ENCODE peak calls at places on chromosomes 5 and 9, in eight cellular contexts. G, A, C, T, F, D, U and H are unnamed samples.

GRCh38 chr9:127835930-127836586 is 18.4 kb downstream of the ENG start:
- DNase-seq in A (no peak), D (no peak), U (no peak), T (no peak), F (no peak), C (peak; percentile 87), G (peak; percentile 61), H (no peak)

GRCh38 chr5:66299463-66299862 is 155.4 kb downstream of the SREK1 start:
- DNase-seq in C (no peak), D (no peak), G (no peak), U (no peak), F (no peak), A (no peak), T (no peak), H (no peak)

GRCh38 chr5:127909078-127909477 is 174.5 kb upstream of the SLC12A2 start:
- DNase-seq in G (no peak), D (no peak), A (no peak), C (peak; percentile 37), U (peak; percentile 18), T (no peak), F (peak; percentile 11), H (peak; percentile 84)

GRCh38 chr9:33105504-33105903 is 29.0 kb upstream of the SMU1 start:
- DNase-seq in F (no peak), A (no peak), D (no peak), T (no peak), U (no peak), G (no peak), C (no peak), H (no peak)

GRCh38 chr9:27460225-27461023 is 63.7 kb upstream of the IFNK start:
- DNase-seq in T (no peak), A (no peak), G (no peak), C (peak; percentile 84), U (no peak), F (no peak), D (no peak), H (peak; percentile 36)

GRCh38 chr9:127444283-127444920 is 6.8 kb downstream of the RPL12 start:
- DNase-seq in F (no peak), C (no peak), U (no peak), G (no peak), T (no peak), D (no peak), A (no peak), H (no peak)

GRCh38 chr5:98602534-98603112 is 170.8 kb upstream of the RGMB start:
- DNase-seq in A (no peak), T (no peak), U (no peak), F (no peak), G (no peak), C (no peak), D (no peak), H (no peak)

GRCh38 chr9:126111556-126111955 is 215.1 kb upstream of the MVB12B start:
- DNase-seq in T (no peak), U (no peak), G (no peak), F (no peak), A (no peak), C (no peak), D (no peak), H (no peak)

GRCh38 chr9:131397100-131397790 is 3.4 kb downstream of the PRRC2B start:
- DNase-seq in C (no peak), A (no peak), T (no peak), U (no peak), D (no peak), F (no peak), G (no peak), H (no peak)

GRCh38 chr5:179258922-179259730 is 86.1 kb downstream of the ADAMTS2 start:
- DNase-seq in F (no peak), C (no peak), D (no peak), U (no peak), A (no peak), G (no peak), T (peak; percentile 6), H (no peak)

GRCh38 chr9:125931211-125931610 is 184.0 kb downstream of the PBX3 start:
- DNase-seq in U (no peak), C (no peak), F (no peak), G (no peak), A (no peak), T (no peak), D (no peak), H (no peak)

GRCh38 chr9:33719581-33720374 is 75.6 kb upstream of the PRSS3 start:
- DNase-seq in A (peak; percentile 4), C (peak; percentile 53), G (no peak), T (peak; percentile 21), U (no peak), D (no peak), F (peak; percentile 20), H (peak; percentile 30)

GRCh38 chr5:164256954-164257353 is 751.5 kb downstream of the MAT2B start:
- DNase-seq in A (no peak), T (no peak), U (no peak), F (no peak), C (no peak), D (no peak), G (no peak), H (no peak)

GRCh38 chr5:131635755-131636479 is 888 bp upstream of the RAPGEF6 start:
- DNase-seq in G (no peak), A (no peak), F (no peak), U (no peak), C (no peak), D (no peak), T (no peak), H (peak; percentile 6)

GRCh38 chr5:124156408-124157027 is 589.9 kb downstream of the ZNF608 start:
- DNase-seq in T (no peak), C (peak; percentile 4), G (no peak), A (no peak), U (no peak), D (no peak), F (no peak), H (no peak)

GRCh38 chr5:98428806-98429205 is 344.7 kb upstream of the RGMB start:
- DNase-seq in U (no peak), T (no peak), G (no peak), C (no peak), D (peak; percentile 60), F (no peak), A (no peak), H (no peak)

GRCh38 chr9:99079542-99079941 is 25.4 kb upstream of the TGFBR1 start:
- DNase-seq in A (no peak), G (no peak), F (no peak), U (no peak), D (no peak), T (no peak), C (no peak), H (no peak)

GRCh38 chr9:134962065-134962997 is 44.6 kb upstream of the FCN1 start:
- DNase-seq in F (no peak), A (no peak), U (no peak), G (no peak), D (no peak), T (no peak), C (no peak), H (no peak)

GRCh38 chr5:15105799-15106393 is 234.3 kb upstream of the ANKH start:
- DNase-seq in C (peak; percentile 69), D (peak; percentile 22), A (peak; percentile 38), G (no peak), T (no peak), U (peak; percentile 21), F (peak; percentile 52), H (peak; percentile 64)

GRCh38 chr9:132404228-132404881 is 2.3 kb downstream of the TTF1 start:
- DNase-seq in T (no peak), A (no peak), G (no peak), C (peak; percentile 49), U (no peak), F (no peak), D (no peak), H (no peak)

GRCh38 chr5:65808818-65809217 is 86.8 kb downstream of the NLN start:
- DNase-seq in A (no peak), U (no peak), C (no peak), G (no peak), F (no peak), T (no peak), D (no peak), H (peak; percentile 16)

GRCh38 chr9:133693116-133693515 is 45.0 kb downstream of the SARDH start:
- DNase-seq in G (no peak), C (no peak), F (no peak), U (no peak), D (no peak), A (no peak), T (no peak), H (no peak)

GRCh38 chr5:137398175-137398574 is 101.0 kb downstream of the SPOCK1 start:
- DNase-seq in D (no peak), F (no peak), T (no peak), G (no peak), A (no peak), C (no peak), U (no peak), H (no peak)

GRCh38 chr5:86126202-86126601 is 491.5 kb upstream of the COX7C start:
- DNase-seq in D (no peak), F (no peak), A (no peak), T (no peak), G (no peak), U (no peak), C (no peak), H (no peak)

GRCh38 chr5:61850696-61851095 is 455.3 kb upstream of the KIF2A start:
- DNase-seq in T (no peak), G (no peak), F (no peak), U (no peak), D (no peak), A (no peak), C (no peak), H (no peak)

GRCh38 chr5:119340597-119341218 is 15.1 kb upstream of the TNFAIP8 start:
- DNase-seq in D (no peak), U (no peak), F (no peak), G (no peak), T (no peak), A (no peak), C (peak; percentile 31), H (no peak)

GRCh38 chr9:15846611-15847010 is 293.8 kb downstream of the CCDC171 start:
- DNase-seq in U (no peak), F (no peak), G (no peak), T (no peak), D (no peak), C (no peak), A (no peak), H (no peak)

GRCh38 chr9:113215142-113215541 is 5.9 kb downstream of the FKBP15 start:
- DNase-seq in D (no peak), F (no peak), G (no peak), U (no peak), T (no peak), A (no peak), C (no peak), H (peak; percentile 48)

GRCh38 chr5:97629281-97629680 is 446.2 kb upstream of the RIOK2 start:
- DNase-seq in A (no peak), T (no peak), D (peak; percentile 75), F (no peak), C (no peak), G (peak; percentile 26), U (peak; percentile 58), H (no peak)

GRCh38 chr5:33231214-33231710 is 209.5 kb upstream of the TARS1 start:
- DNase-seq in F (no peak), C (no peak), A (no peak), D (no peak), U (no peak), G (no peak), T (no peak), H (no peak)

GRCh38 chr9:77752566-77752965 is 104.4 kb upstream of the GNA14 start:
- DNase-seq in F (no peak), T (no peak), C (no peak), A (no peak), U (peak; percentile 92), D (peak; percentile 95), G (no peak), H (no peak)